ENCODE peak calls at places on chromosomes 2 and 18, in ten cellular contexts. One of them, this sample, is unnamed.

GRCh38 chr2:74668087-74668486 is 14.0 kb downstream of the SEMA4F start:
- DNase-seq in SK-N-SH: no peak
- DNase-seq in endothelial cell of umbilical vein: no peak
- DNase-seq in HCT116: no peak
- DNase-seq in H1: no peak
- DNase-seq in GM23338: no peak
- DNase-seq in Panc1: no peak
- DNase-seq in prostate gland: no peak
- DNase-seq in breast epithelium: no peak
- DNase-seq in transverse colon: no peak
- DNase-seq in this sample: no peak

GRCh38 chr2:236536727-236537398 is 32.8 kb upstream of the ACKR3 start:
- DNase-seq in SK-N-SH: no peak
- DNase-seq in endothelial cell of umbilical vein: no peak
- DNase-seq in HCT116: no peak
- DNase-seq in H1: no peak
- DNase-seq in GM23338: no peak
- DNase-seq in Panc1: no peak
- DNase-seq in prostate gland: no peak
- DNase-seq in breast epithelium: no peak
- DNase-seq in transverse colon: peak; percentile 30
- DNase-seq in this sample: peak; percentile 87

GRCh38 chr2:114800371-114800770 is 357.9 kb downstream of the DPP10 start:
- DNase-seq in SK-N-SH: no peak
- DNase-seq in endothelial cell of umbilical vein: no peak
- DNase-seq in HCT116: no peak
- DNase-seq in H1: no peak
- DNase-seq in GM23338: no peak
- DNase-seq in Panc1: no peak
- DNase-seq in prostate gland: no peak
- DNase-seq in breast epithelium: no peak
- DNase-seq in transverse colon: no peak
- DNase-seq in this sample: no peak

GRCh38 chr2:100767224-100767653 is 52.7 kb upstream of the NPAS2 start:
- DNase-seq in SK-N-SH: no peak
- DNase-seq in endothelial cell of umbilical vein: peak; percentile 86
- DNase-seq in HCT116: peak; percentile 49
- DNase-seq in H1: no peak
- DNase-seq in GM23338: no peak
- DNase-seq in Panc1: peak; percentile 93
- DNase-seq in prostate gland: peak; percentile 36
- DNase-seq in breast epithelium: no peak
- DNase-seq in transverse colon: no peak
- DNase-seq in this sample: no peak

GRCh38 chr2:210548878-210549384 is 7.5 kb upstream of the CPS1 start:
- DNase-seq in SK-N-SH: no peak
- DNase-seq in endothelial cell of umbilical vein: no peak
- DNase-seq in HCT116: no peak
- DNase-seq in H1: no peak
- DNase-seq in GM23338: no peak
- DNase-seq in Panc1: no peak
- DNase-seq in prostate gland: no peak
- DNase-seq in breast epithelium: no peak
- DNase-seq in transverse colon: no peak
- DNase-seq in this sample: no peak

GRCh38 chr18:48819276-48819675 is 131.5 kb downstream of the SMAD7 start:
- DNase-seq in SK-N-SH: no peak
- DNase-seq in endothelial cell of umbilical vein: no peak
- DNase-seq in HCT116: no peak
- DNase-seq in H1: no peak
- DNase-seq in GM23338: no peak
- DNase-seq in Panc1: no peak
- DNase-seq in prostate gland: no peak
- DNase-seq in breast epithelium: peak; percentile 37
- DNase-seq in transverse colon: peak; percentile 44
- DNase-seq in this sample: peak; percentile 61

GRCh38 chr18:48947583-48947982 is 3.2 kb downstream of the SMAD7 start:
- DNase-seq in SK-N-SH: peak; percentile 68
- DNase-seq in endothelial cell of umbilical vein: peak; percentile 40
- DNase-seq in HCT116: no peak
- DNase-seq in H1: no peak
- DNase-seq in GM23338: no peak
- DNase-seq in Panc1: no peak
- DNase-seq in prostate gland: no peak
- DNase-seq in breast epithelium: no peak
- DNase-seq in transverse colon: no peak
- DNase-seq in this sample: no peak

GRCh38 chr2:160125828-160126227 is 63.4 kb upstream of the PLA2R1 start:
- DNase-seq in SK-N-SH: peak; percentile 72
- DNase-seq in endothelial cell of umbilical vein: no peak
- DNase-seq in HCT116: no peak
- DNase-seq in H1: no peak
- DNase-seq in GM23338: peak; percentile 21
- DNase-seq in Panc1: no peak
- DNase-seq in prostate gland: no peak
- DNase-seq in breast epithelium: no peak
- DNase-seq in transverse colon: no peak
- DNase-seq in this sample: no peak

GRCh38 chr2:3902131-3902530 is 198.8 kb downstream of the DCDC2C start:
- DNase-seq in SK-N-SH: no peak
- DNase-seq in endothelial cell of umbilical vein: no peak
- DNase-seq in HCT116: no peak
- DNase-seq in H1: no peak
- DNase-seq in GM23338: no peak
- DNase-seq in Panc1: no peak
- DNase-seq in prostate gland: no peak
- DNase-seq in breast epithelium: no peak
- DNase-seq in transverse colon: no peak
- DNase-seq in this sample: no peak
- TF ChIP-seq POLR2AphosphoS5 in SK-N-SH: no peak
- TF ChIP-seq POLR2AphosphoS5 in endothelial cell of umbilical vein: no peak
- TF ChIP-seq POLR2AphosphoS5 in HCT116: no peak
- TF ChIP-seq POLR2AphosphoS5 in H1: no peak
- TF ChIP-seq POLR2AphosphoS5 in GM23338: no peak
- TF ChIP-seq POLR2AphosphoS5 in Panc1: no peak
- TF ChIP-seq POLR2AphosphoS5 in prostate gland: no peak
- TF ChIP-seq POLR2AphosphoS5 in breast epithelium: no peak
- TF ChIP-seq POLR2AphosphoS5 in transverse colon: no peak
- TF ChIP-seq POLR2AphosphoS5 in this sample: no peak

GRCh38 chr2:231033147-231034132 is 3.9 kb upstream of the C2orf72 start:
- DNase-seq in SK-N-SH: no peak
- DNase-seq in endothelial cell of umbilical vein: no peak
- DNase-seq in HCT116: no peak
- DNase-seq in H1: no peak
- DNase-seq in GM23338: no peak
- DNase-seq in Panc1: no peak
- DNase-seq in prostate gland: no peak
- DNase-seq in breast epithelium: no peak
- DNase-seq in transverse colon: no peak
- DNase-seq in this sample: no peak

GRCh38 chr2:231030725-231031124 is 6.6 kb upstream of the C2orf72 start:
- DNase-seq in SK-N-SH: no peak
- DNase-seq in endothelial cell of umbilical vein: no peak
- DNase-seq in HCT116: no peak
- DNase-seq in H1: no peak
- DNase-seq in GM23338: no peak
- DNase-seq in Panc1: no peak
- DNase-seq in prostate gland: no peak
- DNase-seq in breast epithelium: no peak
- DNase-seq in transverse colon: no peak
- DNase-seq in this sample: no peak

GRCh38 chr2:231029563-231029962 is 7.8 kb upstream of the C2orf72 start:
- DNase-seq in SK-N-SH: no peak
- DNase-seq in endothelial cell of umbilical vein: no peak
- DNase-seq in HCT116: no peak
- DNase-seq in H1: no peak
- DNase-seq in GM23338: no peak
- DNase-seq in Panc1: no peak
- DNase-seq in prostate gland: no peak
- DNase-seq in breast epithelium: no peak
- DNase-seq in transverse colon: no peak
- DNase-seq in this sample: no peak

GRCh38 chr2:231034291-231034882 is 2.9 kb upstream of the C2orf72 start:
- DNase-seq in SK-N-SH: no peak
- DNase-seq in endothelial cell of umbilical vein: no peak
- DNase-seq in HCT116: no peak
- DNase-seq in H1: no peak
- DNase-seq in GM23338: no peak
- DNase-seq in Panc1: no peak
- DNase-seq in prostate gland: no peak
- DNase-seq in breast epithelium: no peak
- DNase-seq in transverse colon: no peak
- DNase-seq in this sample: no peak

DNA sequence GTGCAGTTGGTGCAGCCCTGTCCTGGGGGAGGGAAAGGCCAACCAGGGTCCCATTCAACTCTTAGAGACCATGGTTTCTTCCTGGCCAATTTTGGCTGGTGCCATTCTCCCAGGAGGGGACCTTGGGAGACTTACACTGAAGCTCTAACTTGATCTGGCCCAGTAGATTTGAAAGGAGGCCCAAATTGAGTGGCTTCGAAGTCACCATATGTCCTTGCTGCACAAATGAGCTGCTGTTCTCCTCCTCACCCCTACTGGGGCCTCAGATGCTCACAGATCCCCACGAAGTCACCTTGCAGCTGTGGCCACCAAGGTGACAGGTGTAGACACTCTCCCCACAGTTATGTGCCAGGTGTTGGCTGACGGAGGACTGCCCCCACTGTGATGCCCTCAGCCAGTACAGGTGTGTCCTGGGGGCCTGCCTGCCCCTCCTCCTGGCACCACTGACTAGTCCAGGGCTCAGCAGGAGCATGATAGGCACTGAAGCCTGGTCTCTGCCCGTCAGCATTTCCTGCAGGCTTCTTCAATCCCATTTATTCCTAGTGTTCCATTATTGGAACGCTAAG is 4.7 kb upstream of the C2orf72 start:
- DNase-seq in SK-N-SH: no peak
- DNase-seq in endothelial cell of umbilical vein: no peak
- DNase-seq in HCT116: no peak
- DNase-seq in H1: no peak
- DNase-seq in GM23338: no peak
- DNase-seq in Panc1: no peak
- DNase-seq in prostate gland: no peak
- DNase-seq in breast epithelium: no peak
- DNase-seq in transverse colon: no peak
- DNase-seq in this sample: no peak
- H3K27me3 ChIP-seq in SK-N-SH: peaks cover 30% of the 10 kb centered on the region
- H3K27me3 ChIP-seq in endothelial cell of umbilical vein: peaks cover 19% of the 10 kb centered on the region
- H3K27me3 ChIP-seq in HCT116: no peaks in the 10 kb centered on the region
- H3K27me3 ChIP-seq in H1: peaks cover 14% of the 10 kb centered on the region
- H3K27me3 ChIP-seq in GM23338: peaks cover 33% of the 10 kb centered on the region
- H3K27me3 ChIP-seq in Panc1: peaks cover 12% of the 10 kb centered on the region
- H3K27me3 ChIP-seq in prostate gland: no peaks in the 10 kb centered on the region
- H3K27me3 ChIP-seq in breast epithelium: no peaks in the 10 kb centered on the region
- H3K27me3 ChIP-seq in transverse colon: peaks cover 25% of the 10 kb centered on the region
- H3K27me3 ChIP-seq in this sample: peaks cover 15% of the 10 kb centered on the region

GRCh38 chr2:26430826-26431225 is 29.1 kb downstream of the DRC1 start:
- DNase-seq in SK-N-SH: no peak
- DNase-seq in endothelial cell of umbilical vein: no peak
- DNase-seq in HCT116: no peak
- DNase-seq in H1: no peak
- DNase-seq in GM23338: no peak
- DNase-seq in Panc1: no peak
- DNase-seq in prostate gland: no peak
- DNase-seq in breast epithelium: no peak
- DNase-seq in transverse colon: no peak
- DNase-seq in this sample: no peak

GRCh38 chr2:26432856-26433255 is 31.1 kb downstream of the DRC1 start:
- DNase-seq in SK-N-SH: no peak
- DNase-seq in endothelial cell of umbilical vein: no peak
- DNase-seq in HCT116: no peak
- DNase-seq in H1: no peak
- DNase-seq in GM23338: no peak
- DNase-seq in Panc1: no peak
- DNase-seq in prostate gland: no peak
- DNase-seq in breast epithelium: no peak
- DNase-seq in transverse colon: no peak
- DNase-seq in this sample: no peak

GRCh38 chr2:26435106-26435505 is 33.4 kb downstream of the DRC1 start:
- DNase-seq in SK-N-SH: no peak
- DNase-seq in endothelial cell of umbilical vein: no peak
- DNase-seq in HCT116: no peak
- DNase-seq in H1: no peak
- DNase-seq in GM23338: no peak
- DNase-seq in Panc1: no peak
- DNase-seq in prostate gland: no peak
- DNase-seq in breast epithelium: no peak
- DNase-seq in transverse colon: no peak
- DNase-seq in this sample: no peak

GRCh38 chr2:26429779-26430654 is 28.3 kb downstream of the DRC1 start:
- DNase-seq in SK-N-SH: no peak
- DNase-seq in endothelial cell of umbilical vein: peak; percentile 14
- DNase-seq in HCT116: no peak
- DNase-seq in H1: no peak
- DNase-seq in GM23338: no peak
- DNase-seq in Panc1: no peak
- DNase-seq in prostate gland: no peak
- DNase-seq in breast epithelium: no peak
- DNase-seq in transverse colon: no peak
- DNase-seq in this sample: no peak

DNA sequence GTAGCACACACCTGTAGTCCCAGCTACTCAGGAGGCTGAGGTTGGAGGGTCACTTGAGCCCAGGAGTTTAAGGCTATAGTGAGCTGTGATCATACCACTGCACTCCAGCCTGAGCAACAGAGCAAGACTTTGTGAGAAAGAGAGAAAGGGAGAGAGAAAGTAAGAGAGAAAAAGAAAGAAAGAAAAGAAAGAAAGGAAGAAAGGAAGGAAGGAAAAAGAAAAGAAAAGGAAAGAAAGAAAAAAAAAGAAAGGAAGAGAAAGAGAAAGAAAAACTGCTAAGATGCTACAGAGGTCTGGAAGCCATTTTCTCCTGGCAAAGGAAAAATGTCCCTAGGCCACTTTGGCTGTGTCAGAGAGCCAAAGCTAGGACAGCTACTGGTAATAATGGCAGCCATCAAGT is 30.6 kb downstream of the DRC1 start:
- DNase-seq in SK-N-SH: peak; percentile 62
- DNase-seq in endothelial cell of umbilical vein: no peak
- DNase-seq in HCT116: no peak
- DNase-seq in H1: no peak
- DNase-seq in GM23338: no peak
- DNase-seq in Panc1: no peak
- DNase-seq in prostate gland: no peak
- DNase-seq in breast epithelium: no peak
- DNase-seq in transverse colon: no peak
- DNase-seq in this sample: no peak
- TF ChIP-seq POLR2AphosphoS5 in SK-N-SH: no peak
- TF ChIP-seq POLR2AphosphoS5 in endothelial cell of umbilical vein: no peak
- TF ChIP-seq POLR2AphosphoS5 in HCT116: no peak
- TF ChIP-seq POLR2AphosphoS5 in H1: no peak
- TF ChIP-seq POLR2AphosphoS5 in GM23338: no peak
- TF ChIP-seq POLR2AphosphoS5 in Panc1: no peak
- TF ChIP-seq POLR2AphosphoS5 in prostate gland: no peak
- TF ChIP-seq POLR2AphosphoS5 in breast epithelium: no peak
- TF ChIP-seq POLR2AphosphoS5 in transverse colon: no peak
- TF ChIP-seq POLR2AphosphoS5 in this sample: no peak

DNA sequence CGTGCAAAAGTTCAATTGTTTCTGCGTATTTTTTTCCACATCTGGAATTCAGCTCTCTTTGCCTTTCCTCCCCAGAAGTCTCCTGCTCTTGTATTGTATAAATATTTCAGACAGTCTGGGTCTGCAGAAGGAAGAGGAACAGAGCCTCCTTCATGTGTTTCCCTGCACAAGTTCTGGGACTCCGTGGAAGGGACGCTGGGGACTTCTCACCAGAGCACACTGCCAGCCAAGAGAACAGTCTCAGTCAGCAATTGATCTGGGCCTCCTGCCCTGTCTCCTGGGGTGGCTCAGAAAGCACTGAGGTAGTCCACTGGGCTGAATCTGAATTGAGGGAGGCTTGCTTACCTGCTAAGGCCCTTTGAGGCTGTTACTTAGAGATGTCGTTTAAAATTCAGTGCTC is 251.4 kb downstream of the TFCP2L1 start:
- DNase-seq in SK-N-SH: no peak
- DNase-seq in endothelial cell of umbilical vein: no peak
- DNase-seq in HCT116: no peak
- DNase-seq in H1: no peak
- DNase-seq in GM23338: no peak
- DNase-seq in Panc1: no peak
- DNase-seq in prostate gland: no peak
- DNase-seq in breast epithelium: no peak
- DNase-seq in transverse colon: no peak
- DNase-seq in this sample: no peak
- H3K27me3 ChIP-seq in SK-N-SH: peaks cover 46% of the 10 kb centered on the region
- H3K27me3 ChIP-seq in endothelial cell of umbilical vein: peaks cover 2% of the 10 kb centered on the region
- H3K27me3 ChIP-seq in HCT116: peaks cover 19% of the 10 kb centered on the region
- H3K27me3 ChIP-seq in H1: peaks cover 13% of the 10 kb centered on the region
- H3K27me3 ChIP-seq in GM23338: peaks cover 16% of the 10 kb centered on the region
- H3K27me3 ChIP-seq in Panc1: peaks cover 30% of the 10 kb centered on the region
- H3K27me3 ChIP-seq in prostate gland: no peaks in the 10 kb centered on the region
- H3K27me3 ChIP-seq in breast epithelium: no peaks in the 10 kb centered on the region
- H3K27me3 ChIP-seq in transverse colon: peaks cover 31% of the 10 kb centered on the region
- H3K27me3 ChIP-seq in this sample: peaks cover 50% of the 10 kb centered on the region

This sample was measured in spleen.